ENCODE peak calls at places on chromosomes 3 and 15, in ten cellular contexts. B, N, D, O, W, Q, L, I, M and P are unnamed samples.

GRCh38 chr3:81472600-81473362 is 288.7 kb downstream of the GBE1 start:
- DNase-seq in B (no peak), N (no peak), D (no peak), O (no peak), W (no peak), Q (no peak), L (no peak), I (no peak), M (no peak), P (no peak)

GRCh38 chr3:98182196-98182595 is 15.7 kb downstream of the OR5H15 start:
- DNase-seq in B (no peak), N (no peak), D (no peak), O (no peak), W (no peak), Q (no peak), L (no peak), I (no peak), M (no peak), P (no peak)

GRCh38 chr15:79967331-79968182 is 3.4 kb downstream of the BCL2A1 start:
- DNase-seq in B (no peak), N (no peak), D (no peak), O (no peak), W (no peak), Q (no peak), L (no peak), I (peak), M (no peak), P (no peak)

GRCh38 chr3:110932515-110933095 is 139.0 kb upstream of the NECTIN3 start:
- DNase-seq in B (no peak), N (no peak), D (no peak), O (no peak), W (no peak), Q (no peak), L (peak), I (no peak), M (peak), P (no peak)

GRCh38 chr3:167067844-167068161 is 312.3 kb downstream of the ZBBX start:
- DNase-seq in B (no peak), N (no peak), D (no peak), O (no peak), W (peak), Q (no peak), L (no peak), I (no peak), M (no peak), P (no peak)

GRCh38 chr15:89839424-89839823 is 24.8 kb upstream of the ANPEP start:
- DNase-seq in B (no peak), N (no peak), D (no peak), O (no peak), W (no peak), Q (no peak), L (no peak), I (no peak), M (no peak), P (no peak)

GRCh38 chr3:187066228-187066995 is 72.9 kb downstream of the RPL39L start:
- DNase-seq in B (no peak), N (no peak), D (no peak), O (peak), W (peak), Q (peak), L (no peak), I (peak), M (no peak), P (peak)

GRCh38 chr3:100041328-100041749 is 73.0 kb downstream of the FILIP1L start:
- DNase-seq in B (no peak), N (no peak), D (no peak), O (no peak), W (no peak), Q (peak), L (peak), I (no peak), M (peak), P (no peak)

GRCh38 chr3:83454353-83454752 is 1504.4 kb upstream of the CADM2 start:
- DNase-seq in B (no peak), N (no peak), D (no peak), O (no peak), W (no peak), Q (no peak), L (no peak), I (no peak), M (no peak), P (no peak)

GRCh38 chr3:157447026-157447694 is 10.5 kb downstream of the PTX3 start:
- DNase-seq in B (no peak), N (no peak), D (no peak), O (no peak), W (peak), Q (peak), L (peak), I (no peak), M (peak), P (no peak)

GRCh38 chr15:57897870-57898269 is 167.6 kb downstream of the ALDH1A2 start:
- DNase-seq in B (no peak), N (no peak), D (no peak), O (no peak), W (no peak), Q (no peak), L (no peak), I (no peak), M (no peak), P (no peak)

GRCh38 chr15:88649286-88649733 is 10.5 kb downstream of the ISG20 start:
- DNase-seq in B (no peak), N (no peak), D (no peak), O (peak), W (no peak), Q (no peak), L (peak), I (peak), M (peak), P (peak)

GRCh38 chr15:41797194-41797593 is 22.9 kb downstream of the MAPKBP1 start:
- DNase-seq in B (no peak), N (no peak), D (no peak), O (no peak), W (no peak), Q (no peak), L (no peak), I (no peak), M (no peak), P (no peak)

GRCh38 chr15:87348746-87349145 is 907.8 kb downstream of the NTRK3 start:
- DNase-seq in B (no peak), N (no peak), D (no peak), O (no peak), W (no peak), Q (peak), L (peak), I (no peak), M (no peak), P (no peak)

GRCh38 chr3:14524311-14524711 is 15.8 kb downstream of the GRIP2 start:
- DNase-seq in B (no peak), N (no peak), D (no peak), O (no peak), W (no peak), Q (no peak), L (no peak), I (no peak), M (no peak), P (no peak)

GRCh38 chr3:179037361-179037760 is 34.2 kb downstream of the ZMAT3 start:
- DNase-seq in B (no peak), N (no peak), D (no peak), O (peak), W (no peak), Q (peak), L (peak), I (peak), M (peak), P (peak)

GRCh38 chr15:81227716-81228115 is 31.0 kb downstream of the IL16 start:
- DNase-seq in B (no peak), N (no peak), D (no peak), O (no peak), W (peak), Q (no peak), L (no peak), I (no peak), M (no peak), P (no peak)

GRCh38 chr3:30893678-30894325 is 659 bp downstream of the GADL1 start:
- DNase-seq in B (no peak), N (no peak), D (no peak), O (no peak), W (no peak), Q (peak), L (no peak), I (no peak), M (no peak), P (no peak)

GRCh38 chr3:179292440-179292839 is 30.4 kb upstream of the ZNF639 start:
- DNase-seq in B (no peak), N (no peak), D (no peak), O (no peak), W (no peak), Q (peak), L (no peak), I (no peak), M (no peak), P (no peak)

GRCh38 chr15:68352401-68353062 is 75.0 kb downstream of the FEM1B start:
- DNase-seq in B (peak), N (peak), D (no peak), O (no peak), W (no peak), Q (peak), L (peak), I (peak), M (peak), P (peak)

GRCh38 chr3:33461097-33461496 is 20.9 kb upstream of the UBP1 start:
- DNase-seq in B (no peak), N (no peak), D (no peak), O (no peak), W (no peak), Q (no peak), L (no peak), I (no peak), M (no peak), P (no peak)